ENCODE peak calls at places on chromosomes 1 and 21, in eight cellular contexts. O, T, V, U, E, N, L and A are unnamed samples.

GRCh38 chr1:210143465-210144062 is 89.0 kb upstream of the SERTAD4 start:
- DNase-seq in T (no peak), U (peak; percentile 20), E (peak; percentile 84), N (peak; percentile 69), L (peak; percentile 62), V (peak; percentile 79), O (peak; percentile 61), A (peak; percentile 61)

GRCh38 chr1:240495652-240496051 is 116.3 kb downstream of the GREM2 start:
- DNase-seq in L (no peak), O (no peak), V (no peak), U (no peak), N (no peak), T (no peak), E (no peak), A (no peak)

GRCh38 chr1:46535063-46535462 is 16.4 kb downstream of the KNCN start:
- DNase-seq in N (peak; percentile 58), O (no peak), T (no peak), L (peak; percentile 47), E (peak; percentile 39), V (peak; percentile 56), U (no peak), A (peak; percentile 69)

GRCh38 chr1:85577421-85578320 is 2.9 kb upstream of the CCN1 start:
- DNase-seq in E (peak; percentile 44), U (no peak), N (peak; percentile 45), O (peak; percentile 90), T (no peak), V (no peak), L (no peak), A (no peak)

GRCh38 chr1:112828716-112829115 is 113.6 kb upstream of the PPM1J start:
- DNase-seq in E (no peak), V (no peak), T (no peak), U (no peak), O (no peak), L (no peak), N (no peak), A (no peak)

GRCh38 chr1:208165659-208166058 is 78.5 kb downstream of the PLXNA2 start:
- DNase-seq in N (no peak), E (no peak), T (no peak), L (no peak), O (peak; percentile 77), V (no peak), U (no peak), A (no peak)

GRCh38 chr1:169834869-169835268 is 40.2 kb upstream of the METTL18 start:
- DNase-seq in U (no peak), N (no peak), O (no peak), E (no peak), V (no peak), T (no peak), L (no peak), A (no peak)

GRCh38 chr1:231550448-231550781 is 21.9 kb downstream of the TSNAX start:
- DNase-seq in L (peak; percentile 25), E (peak; percentile 50), N (peak; percentile 40), V (no peak), T (no peak), U (no peak), O (no peak), A (no peak)

GRCh38 chr1:177505905-177506590 is 335.3 kb downstream of the BRINP2 start:
- DNase-seq in L (peak; percentile 91), E (peak; percentile 11), O (no peak), T (no peak), V (no peak), U (no peak), N (no peak), A (no peak)

GRCh38 chr21:42590431-42591131 is 62.8 kb upstream of the PDE9A start:
- DNase-seq in N (no peak), L (no peak), E (no peak), V (no peak), O (no peak), U (no peak), T (no peak), A (peak; percentile 40)

GRCh38 chr1:212977781-212978645 is 27.7 kb downstream of the VASH2 start:
- DNase-seq in L (no peak), T (no peak), V (peak; percentile 5), O (no peak), E (no peak), N (no peak), U (no peak), A (peak; percentile 18)

GRCh38 chr1:162497104-162497722 is 405 bp upstream of the UHMK1 start:
- DNase-seq in U (no peak), O (no peak), V (no peak), N (no peak), L (no peak), T (no peak), E (no peak), A (no peak)

GRCh38 chr1:6998267-6998666 is 213.0 kb downstream of the CAMTA1 start:
- DNase-seq in E (no peak), U (no peak), O (no peak), N (peak; percentile 26), V (no peak), T (no peak), L (no peak), A (no peak)

GRCh38 chr21:45287438-45288391 is at the start of gene POFUT2:
- DNase-seq in L (peak; percentile 82), T (peak; percentile 100), O (peak; percentile 92), U (peak; percentile 98), E (peak; percentile 90), N (peak; percentile 99), V (peak; percentile 99), A (peak; percentile 98)

GRCh38 chr1:58041621-58042020 is 504.9 kb downstream of the OMA1 start:
- DNase-seq in E (no peak), V (no peak), U (no peak), N (no peak), T (no peak), L (peak; percentile 38), O (no peak), A (no peak)

GRCh38 chr1:101797722-101798121 is 199.0 kb downstream of the OLFM3 start:
- DNase-seq in N (no peak), V (no peak), O (no peak), E (no peak), U (no peak), L (peak; percentile 32), T (no peak), A (no peak)

GRCh38 chr1:169782596-169782995 is 12.1 kb downstream of the METTL18 start:
- DNase-seq in U (no peak), E (no peak), O (no peak), T (no peak), V (no peak), N (no peak), L (no peak), A (no peak)

GRCh38 chr21:36987845-36988244 is 18.7 kb upstream of the RIPPLY3 start:
- DNase-seq in N (no peak), U (no peak), E (no peak), V (no peak), T (no peak), O (no peak), L (no peak), A (no peak)

GRCh38 chr1:61183471-61184034 is 101.2 kb downstream of the NFIA start:
- DNase-seq in N (no peak), E (no peak), U (no peak), T (no peak), V (peak; percentile 81), L (peak; percentile 17), O (peak; percentile 69), A (peak; percentile 89)

GRCh38 chr1:168700565-168701331 is 28.3 kb downstream of the DPT start:
- DNase-seq in U (no peak), V (no peak), T (no peak), E (no peak), N (no peak), O (no peak), L (no peak), A (no peak)

GRCh38 chr1:54273092-54273836 is 73.3 kb downstream of the MRPL37 start:
- DNase-seq in N (no peak), U (no peak), T (no peak), V (peak; percentile 87), L (no peak), O (peak; percentile 94), E (peak; percentile 85), A (peak; percentile 97)

GRCh38 chr1:33653226-33653625 is 180.8 kb downstream of the ZSCAN20 start:
- DNase-seq in N (no peak), T (no peak), U (no peak), L (no peak), V (no peak), E (no peak), O (no peak), A (no peak)

GRCh38 chr1:67211589-67212563 is 45.6 kb downstream of the IL23R start:
- DNase-seq in E (peak; percentile 12), O (no peak), U (no peak), N (peak; percentile 42), T (peak; percentile 9), V (no peak), L (peak; percentile 35), A (no peak)

GRCh38 chr1:213993929-213994328 is 6.2 kb downstream of the PROX1 start:
- DNase-seq in O (no peak), T (no peak), N (no peak), E (no peak), V (no peak), L (no peak), U (no peak), A (no peak)